ENCODE peak calls at places on chromosomes 13 and 19, in seven cellular contexts. One of them, this sample, is unnamed.

GRCh38 chr19:34733266-34733825 is 697 bp upstream of the ZNF181 start:
- DNase-seq in CD8-positive, alpha-beta T cell: no peak
- DNase-seq in adrenal gland: peak
- DNase-seq in WTC11: peak
- DNase-seq in OCI-LY7: peak
- DNase-seq in lower lobe of right lung: peak
- DNase-seq in fibroblast of pulmonary artery: no peak
- DNase-seq in this sample: no peak

GRCh38 chr13:47136659-47136975 is 239.8 kb upstream of the HTR2A start:
- DNase-seq in CD8-positive, alpha-beta T cell: no peak
- DNase-seq in adrenal gland: no peak
- DNase-seq in WTC11: no peak
- DNase-seq in OCI-LY7: no peak
- DNase-seq in lower lobe of right lung: no peak
- DNase-seq in fibroblast of pulmonary artery: no peak
- DNase-seq in this sample: no peak

GRCh38 chr19:43524922-43525835 is 1.8 kb downstream of the ETHE1 start:
- DNase-seq in CD8-positive, alpha-beta T cell: peak
- DNase-seq in adrenal gland: peak
- DNase-seq in WTC11: peak
- DNase-seq in OCI-LY7: no peak
- DNase-seq in lower lobe of right lung: peak
- DNase-seq in fibroblast of pulmonary artery: peak
- DNase-seq in this sample: peak

GRCh38 chr13:33134213-33134612 is 118.0 kb downstream of the KL start:
- DNase-seq in CD8-positive, alpha-beta T cell: no peak
- DNase-seq in adrenal gland: peak
- DNase-seq in WTC11: no peak
- DNase-seq in OCI-LY7: no peak
- DNase-seq in lower lobe of right lung: no peak
- DNase-seq in fibroblast of pulmonary artery: no peak
- DNase-seq in this sample: no peak

GRCh38 chr19:55550321-55550650 is 4.9 kb upstream of the SBK3 start:
- DNase-seq in CD8-positive, alpha-beta T cell: no peak
- DNase-seq in adrenal gland: no peak
- DNase-seq in WTC11: no peak
- DNase-seq in OCI-LY7: no peak
- DNase-seq in lower lobe of right lung: no peak
- DNase-seq in fibroblast of pulmonary artery: no peak
- DNase-seq in this sample: no peak

GRCh38 chr19:4208385-4209094 is 20.8 kb upstream of the EBI3 start:
- DNase-seq in CD8-positive, alpha-beta T cell: no peak
- DNase-seq in adrenal gland: no peak
- DNase-seq in WTC11: no peak
- DNase-seq in OCI-LY7: peak
- DNase-seq in lower lobe of right lung: no peak
- DNase-seq in fibroblast of pulmonary artery: peak
- DNase-seq in this sample: no peak

GRCh38 chr19:44988896-44989563 is 12.2 kb upstream of the RELB start:
- DNase-seq in CD8-positive, alpha-beta T cell: peak
- DNase-seq in adrenal gland: peak
- DNase-seq in WTC11: peak
- DNase-seq in OCI-LY7: peak
- DNase-seq in lower lobe of right lung: peak
- DNase-seq in fibroblast of pulmonary artery: peak
- DNase-seq in this sample: peak

GRCh38 chr13:111178417-111178816 is 63.3 kb downstream of the ARHGEF7 start:
- DNase-seq in CD8-positive, alpha-beta T cell: no peak
- DNase-seq in adrenal gland: no peak
- DNase-seq in WTC11: no peak
- DNase-seq in OCI-LY7: no peak
- DNase-seq in lower lobe of right lung: no peak
- DNase-seq in fibroblast of pulmonary artery: no peak
- DNase-seq in this sample: no peak

GRCh38 chr19:41235480-41235879 is 16.5 kb downstream of the AXL start:
- DNase-seq in CD8-positive, alpha-beta T cell: no peak
- DNase-seq in adrenal gland: no peak
- DNase-seq in WTC11: no peak
- DNase-seq in OCI-LY7: no peak
- DNase-seq in lower lobe of right lung: no peak
- DNase-seq in fibroblast of pulmonary artery: no peak
- DNase-seq in this sample: no peak

GRCh38 chr13:76600086-76600485 is 286.1 kb downstream of the KCTD12 start:
- DNase-seq in CD8-positive, alpha-beta T cell: no peak
- DNase-seq in adrenal gland: peak
- DNase-seq in WTC11: no peak
- DNase-seq in OCI-LY7: no peak
- DNase-seq in lower lobe of right lung: no peak
- DNase-seq in fibroblast of pulmonary artery: peak
- DNase-seq in this sample: no peak

GRCh38 chr19:51699170-51699569 is 6.0 kb downstream of the SPACA6 start:
- DNase-seq in CD8-positive, alpha-beta T cell: no peak
- DNase-seq in adrenal gland: no peak
- DNase-seq in WTC11: no peak
- DNase-seq in OCI-LY7: no peak
- DNase-seq in lower lobe of right lung: no peak
- DNase-seq in fibroblast of pulmonary artery: no peak
- DNase-seq in this sample: no peak

GRCh38 chr13:71477735-71478134 is 389.3 kb downstream of the DACH1 start:
- DNase-seq in CD8-positive, alpha-beta T cell: no peak
- DNase-seq in adrenal gland: no peak
- DNase-seq in WTC11: no peak
- DNase-seq in OCI-LY7: no peak
- DNase-seq in lower lobe of right lung: no peak
- DNase-seq in fibroblast of pulmonary artery: no peak
- DNase-seq in this sample: no peak

GRCh38 chr13:31859546-31859945 is 120.2 kb downstream of the RXFP2 start:
- DNase-seq in CD8-positive, alpha-beta T cell: no peak
- DNase-seq in adrenal gland: no peak
- DNase-seq in WTC11: no peak
- DNase-seq in OCI-LY7: no peak
- DNase-seq in lower lobe of right lung: no peak
- DNase-seq in fibroblast of pulmonary artery: no peak
- DNase-seq in this sample: no peak

GRCh38 chr13:97934590-97934989 is 18.9 kb upstream of the IPO5 start:
- DNase-seq in CD8-positive, alpha-beta T cell: no peak
- DNase-seq in adrenal gland: no peak
- DNase-seq in WTC11: no peak
- DNase-seq in OCI-LY7: no peak
- DNase-seq in lower lobe of right lung: no peak
- DNase-seq in fibroblast of pulmonary artery: peak
- DNase-seq in this sample: peak

GRCh38 chr13:110475550-110476219 is 85.8 kb downstream of the RAB20 start:
- DNase-seq in CD8-positive, alpha-beta T cell: no peak
- DNase-seq in adrenal gland: no peak
- DNase-seq in WTC11: no peak
- DNase-seq in OCI-LY7: peak
- DNase-seq in lower lobe of right lung: peak
- DNase-seq in fibroblast of pulmonary artery: no peak
- DNase-seq in this sample: no peak

GRCh38 chr13:93758575-93758974 is 532.0 kb downstream of the GPC6 start:
- DNase-seq in CD8-positive, alpha-beta T cell: no peak
- DNase-seq in adrenal gland: no peak
- DNase-seq in WTC11: no peak
- DNase-seq in OCI-LY7: no peak
- DNase-seq in lower lobe of right lung: no peak
- DNase-seq in fibroblast of pulmonary artery: peak
- DNase-seq in this sample: no peak

GRCh38 chr19:5298502-5298901 is 42.1 kb downstream of the PTPRS start:
- DNase-seq in CD8-positive, alpha-beta T cell: no peak
- DNase-seq in adrenal gland: no peak
- DNase-seq in WTC11: no peak
- DNase-seq in OCI-LY7: no peak
- DNase-seq in lower lobe of right lung: peak
- DNase-seq in fibroblast of pulmonary artery: no peak
- DNase-seq in this sample: no peak

GRCh38 chr13:76820759-76821158 is 65.4 kb downstream of the KCTD12 start:
- DNase-seq in CD8-positive, alpha-beta T cell: no peak
- DNase-seq in adrenal gland: peak
- DNase-seq in WTC11: no peak
- DNase-seq in OCI-LY7: no peak
- DNase-seq in lower lobe of right lung: no peak
- DNase-seq in fibroblast of pulmonary artery: peak
- DNase-seq in this sample: peak

DNA sequence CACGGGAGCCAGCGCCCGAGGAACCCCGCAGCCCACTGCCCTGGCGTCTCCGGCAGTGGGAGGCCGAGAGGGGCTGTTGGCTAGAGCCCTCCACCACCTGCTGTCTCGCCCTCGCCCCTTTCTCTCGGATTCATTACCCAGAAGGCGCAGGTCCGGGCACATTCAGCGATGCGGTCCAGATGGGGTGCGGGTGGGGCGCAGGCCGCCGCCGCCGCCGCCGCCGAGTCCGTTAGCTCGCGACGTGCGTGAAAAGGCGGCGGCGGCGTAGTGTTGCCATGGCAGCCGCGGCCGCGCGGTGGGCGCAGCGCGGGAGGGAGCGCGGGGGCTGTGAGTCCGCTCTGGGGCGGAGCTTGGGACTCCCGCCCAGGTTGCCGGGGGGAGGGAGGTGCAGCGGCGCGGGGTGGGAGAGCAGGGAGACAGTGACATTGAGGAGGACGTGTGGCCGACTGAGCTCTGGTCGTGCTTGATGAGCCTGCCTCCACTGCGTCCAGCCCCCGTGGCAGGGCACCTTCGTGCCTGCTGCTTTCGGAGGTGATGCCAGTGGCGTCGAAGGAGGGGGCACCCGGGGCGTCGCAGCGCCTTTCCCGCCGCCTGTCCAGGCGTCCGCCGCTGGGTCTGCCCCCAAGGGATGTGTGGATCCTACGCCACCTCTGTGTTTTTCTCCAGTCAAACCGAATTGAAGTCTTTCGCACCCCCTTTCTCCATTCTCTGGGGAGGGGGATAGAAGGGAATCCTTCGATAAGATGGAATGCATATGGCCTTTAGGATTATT is at the start of gene KATNAL1:
- DNase-seq in CD8-positive, alpha-beta T cell: peak
- DNase-seq in adrenal gland: peak
- DNase-seq in WTC11: peak
- DNase-seq in OCI-LY7: peak
- DNase-seq in lower lobe of right lung: peak
- DNase-seq in fibroblast of pulmonary artery: peak
- DNase-seq in this sample: peak
- TF ChIP-seq CTCF in CD8-positive, alpha-beta T cell: no peak
- TF ChIP-seq CTCF in adrenal gland: no peak
- TF ChIP-seq CTCF in WTC11: no peak
- TF ChIP-seq CTCF in OCI-LY7: no peak
- TF ChIP-seq CTCF in lower lobe of right lung: no peak
- TF ChIP-seq CTCF in fibroblast of pulmonary artery: no peak
- TF ChIP-seq CTCF in this sample: no peak

GRCh38 chr13:53250272-53250875 is 221.8 kb downstream of the OLFM4 start:
- DNase-seq in CD8-positive, alpha-beta T cell: no peak
- DNase-seq in adrenal gland: peak
- DNase-seq in WTC11: no peak
- DNase-seq in OCI-LY7: peak
- DNase-seq in lower lobe of right lung: no peak
- DNase-seq in fibroblast of pulmonary artery: peak
- DNase-seq in this sample: peak
- TF ChIP-seq CTCF in CD8-positive, alpha-beta T cell: peak
- TF ChIP-seq CTCF in adrenal gland: peak
- TF ChIP-seq CTCF in WTC11: peak
- TF ChIP-seq CTCF in OCI-LY7: peak
- TF ChIP-seq CTCF in lower lobe of right lung: peak
- TF ChIP-seq CTCF in fibroblast of pulmonary artery: peak
- TF ChIP-seq CTCF in this sample: peak

GRCh38 chr19:6739390-6739883 is at the start of gene TRIP10:
- DNase-seq in CD8-positive, alpha-beta T cell: peak
- DNase-seq in adrenal gland: peak
- DNase-seq in WTC11: peak
- DNase-seq in OCI-LY7: peak
- DNase-seq in lower lobe of right lung: peak
- DNase-seq in fibroblast of pulmonary artery: peak
- DNase-seq in this sample: peak
- TF ChIP-seq CTCF in CD8-positive, alpha-beta T cell: no peak
- TF ChIP-seq CTCF in adrenal gland: no peak
- TF ChIP-seq CTCF in WTC11: no peak
- TF ChIP-seq CTCF in OCI-LY7: no peak
- TF ChIP-seq CTCF in lower lobe of right lung: no peak
- TF ChIP-seq CTCF in fibroblast of pulmonary artery: no peak
- TF ChIP-seq CTCF in this sample: no peak

GRCh38 chr19:48634036-48634342 is 3.2 kb downstream of the DBP start:
- DNase-seq in CD8-positive, alpha-beta T cell: no peak
- DNase-seq in adrenal gland: no peak
- DNase-seq in WTC11: no peak
- DNase-seq in OCI-LY7: no peak
- DNase-seq in lower lobe of right lung: no peak
- DNase-seq in fibroblast of pulmonary artery: no peak
- DNase-seq in this sample: no peak

GRCh38 chr19:48634424-48635262 is 2.5 kb downstream of the DBP start:
- DNase-seq in CD8-positive, alpha-beta T cell: peak
- DNase-seq in adrenal gland: peak
- DNase-seq in WTC11: peak
- DNase-seq in OCI-LY7: peak
- DNase-seq in lower lobe of right lung: peak
- DNase-seq in fibroblast of pulmonary artery: peak
- DNase-seq in this sample: peak

GRCh38 chr19:48631254-48631653 is 5.9 kb downstream of the DBP start:
- DNase-seq in CD8-positive, alpha-beta T cell: no peak
- DNase-seq in adrenal gland: no peak
- DNase-seq in WTC11: no peak
- DNase-seq in OCI-LY7: no peak
- DNase-seq in lower lobe of right lung: no peak
- DNase-seq in fibroblast of pulmonary artery: no peak
- DNase-seq in this sample: no peak

GRCh38 chr19:48633148-48634035 is 3.8 kb downstream of the DBP start:
- DNase-seq in CD8-positive, alpha-beta T cell: no peak
- DNase-seq in adrenal gland: no peak
- DNase-seq in WTC11: no peak
- DNase-seq in OCI-LY7: no peak
- DNase-seq in lower lobe of right lung: no peak
- DNase-seq in fibroblast of pulmonary artery: no peak
- DNase-seq in this sample: no peak

DNA sequence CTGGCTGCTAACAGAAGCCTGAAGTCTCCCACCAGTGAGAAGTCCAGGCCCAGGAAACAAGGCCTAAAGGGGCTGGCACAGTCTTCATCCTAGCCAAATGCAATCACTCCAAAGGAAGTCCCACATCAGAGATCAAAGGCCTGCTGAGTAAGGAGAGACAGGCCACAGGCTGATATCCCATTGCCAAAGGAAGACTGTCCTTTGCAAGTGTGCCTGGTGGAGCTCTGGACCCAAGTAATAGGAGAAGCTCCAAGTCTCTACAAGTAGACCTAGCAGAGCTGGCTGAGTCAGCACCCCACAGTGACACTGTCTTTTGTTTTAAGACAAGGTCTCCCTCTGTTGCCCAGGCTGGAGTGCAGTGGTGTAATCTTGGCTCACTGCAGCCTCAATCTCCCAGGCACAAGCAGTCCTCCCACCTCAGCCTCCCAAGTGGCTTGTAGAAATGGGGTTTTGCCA is 4.5 kb downstream of the DBP start:
- DNase-seq in CD8-positive, alpha-beta T cell: no peak
- DNase-seq in adrenal gland: peak
- DNase-seq in WTC11: no peak
- DNase-seq in OCI-LY7: no peak
- DNase-seq in lower lobe of right lung: no peak
- DNase-seq in fibroblast of pulmonary artery: peak
- DNase-seq in this sample: no peak
- TF ChIP-seq CTCF in CD8-positive, alpha-beta T cell: no peak
- TF ChIP-seq CTCF in adrenal gland: no peak
- TF ChIP-seq CTCF in WTC11: no peak
- TF ChIP-seq CTCF in OCI-LY7: no peak
- TF ChIP-seq CTCF in lower lobe of right lung: no peak
- TF ChIP-seq CTCF in fibroblast of pulmonary artery: no peak
- TF ChIP-seq CTCF in this sample: no peak